ENCODE peak calls at places on chromosomes 11 and 22, in ten cellular contexts. B is kidney tubule cell; P is hippocampal formation; F is HCT116; E is substantia nigra; G is posterior vena cava; Y is stimulated activated CD8-positive, alpha-beta memory T cell treated with anti-CD3 and anti-CD28 coated beads, Interleukin-15, amount 100 ng/mL, for 4 hours; M is COR-L47; U is AG09319; W is ovary. T is an unnamed sample.
A peak's percentile ranks its signal among the peaks of the same experiment; 100 is the strongest.

GRCh38 chr11:132037467-132037862 is 667.0 kb downstream of the NTM start:
- DNase-seq in B (peak; percentile 50), P (no peak), F (no peak), E (no peak), G (no peak), Y (no peak), M (no peak), U (no peak), W (no peak), T (no peak)

GRCh38 chr11:109929308-109929707 is 163.9 kb upstream of the ZC3H12C start:
- DNase-seq in B (no peak), P (no peak), F (no peak), E (no peak), G (peak; percentile 24), Y (no peak), M (no peak), U (no peak), W (no peak), T (no peak)

GRCh38 chr11:44920451-44920850 is 30.2 kb downstream of the TP53I11 start:
- DNase-seq in B (no peak), P (no peak), F (no peak), E (no peak), G (no peak), Y (no peak), M (no peak), U (no peak), W (no peak), T (no peak)

GRCh38 chr11:15507592-15507991 is 392.9 kb downstream of the INSC start:
- DNase-seq in B (peak; percentile 55), P (no peak), F (no peak), E (no peak), G (no peak), Y (no peak), M (no peak), U (no peak), W (no peak), T (peak; percentile 56)

GRCh38 chr11:67638535-67639437 is 777 bp downstream of the TBX10 start:
- DNase-seq in B (no peak), P (no peak), F (no peak), E (no peak), G (peak; percentile 68), Y (no peak), M (no peak), U (no peak), W (no peak), T (no peak)

GRCh38 chr11:27770576-27770975 is 70.3 kb upstream of the BDNF start:
- DNase-seq in B (peak; percentile 96), P (no peak), F (peak; percentile 74), E (no peak), G (no peak), Y (no peak), M (no peak), U (no peak), W (no peak), T (peak; percentile 31)

GRCh38 chr11:22426915-22427314 is 88.7 kb downstream of the SLC17A6 start:
- DNase-seq in B (no peak), P (no peak), F (no peak), E (no peak), G (no peak), Y (no peak), M (no peak), U (no peak), W (no peak), T (no peak)

GRCh38 chr22:39800790-39801540 is 92.6 kb downstream of the ENTHD1 start:
- DNase-seq in B (no peak), P (no peak), F (no peak), E (no peak), G (no peak), Y (no peak), M (peak; percentile 55), U (no peak), W (no peak), T (no peak)

GRCh38 chr22:39545310-39546063 is 12.9 kb upstream of the RPS19BP1 start:
- DNase-seq in B (peak; percentile 35), P (no peak), F (no peak), E (no peak), G (no peak), Y (peak; percentile 26), M (no peak), U (no peak), W (no peak), T (peak; percentile 26)

GRCh38 chr11:22432331-22433065 is 94.3 kb downstream of the SLC17A6 start:
- DNase-seq in B (peak; percentile 1), P (no peak), F (no peak), E (no peak), G (peak; percentile 75), Y (no peak), M (peak; percentile 56), U (no peak), W (peak; percentile 49), T (peak; percentile 57)

GRCh38 chr11:76236092-76237026 is 30.1 kb upstream of the WNT11 start:
- DNase-seq in B (peak; percentile 63), P (peak; percentile 49), F (peak; percentile 16), E (no peak), G (peak; percentile 88), Y (peak; percentile 5), M (no peak), U (no peak), W (no peak), T (peak; percentile 32)

GRCh38 chr22:20918663-20919220 is 1.5 kb downstream of the CRKL start:
- DNase-seq in B (peak; percentile 17), P (no peak), F (no peak), E (no peak), G (no peak), Y (no peak), M (no peak), U (no peak), W (no peak), T (no peak)

GRCh38 chr11:71158936-71159335 is 93.4 kb downstream of the SHANK2 start:
- DNase-seq in B (no peak), P (no peak), F (no peak), E (no peak), G (no peak), Y (no peak), M (no peak), U (no peak), W (no peak), T (no peak)

GRCh38 chr22:45154383-45154782 is 9.3 kb upstream of the NUP50 start:
- DNase-seq in B (peak; percentile 35), P (no peak), F (no peak), E (no peak), G (no peak), Y (no peak), M (no peak), U (no peak), W (no peak), T (peak; percentile 48)

GRCh38 chr11:69249641-69250502 is 44.1 kb upstream of the MYEOV start:
- DNase-seq in B (peak; percentile 11), P (no peak), F (no peak), E (no peak), G (no peak), Y (no peak), M (peak; percentile 6), U (no peak), W (no peak), T (peak; percentile 67)

GRCh38 chr11:1937616-1938342 is 9.4 kb upstream of the MRPL23 start:
- DNase-seq in B (no peak), P (no peak), F (no peak), E (no peak), G (peak; percentile 80), Y (no peak), M (no peak), U (no peak), W (peak; percentile 6), T (no peak)

GRCh38 chr11:114399490-114399889 is 821 bp downstream of the C11orf71 start:
- DNase-seq in B (peak; percentile 46), P (no peak), F (no peak), E (no peak), G (no peak), Y (no peak), M (no peak), U (no peak), W (no peak), T (no peak)

GRCh38 chr22:38783095-38783710 is 10.7 kb downstream of the DNAL4 start:
- DNase-seq in B (no peak), P (no peak), F (no peak), E (no peak), G (peak; percentile 54), Y (no peak), M (no peak), U (no peak), W (no peak), T (no peak)

GRCh38 chr11:95076416-95076815 is 9.7 kb downstream of the SRSF8 start:
- DNase-seq in B (peak; percentile 70), P (no peak), F (no peak), E (no peak), G (no peak), Y (no peak), M (no peak), U (peak; percentile 61), W (peak; percentile 75), T (peak; percentile 84)

GRCh38 chr22:44726439-44726838 is 24.4 kb downstream of the PRR5 start:
- DNase-seq in B (no peak), P (no peak), F (no peak), E (no peak), G (no peak), Y (no peak), M (no peak), U (no peak), W (no peak), T (no peak)

GRCh38 chr22:26712158-26712557 is 54.8 kb downstream of the MIAT start:
- DNase-seq in B (no peak), P (no peak), F (no peak), E (no peak), G (no peak), Y (no peak), M (no peak), U (no peak), W (no peak), T (no peak)

GRCh38 chr11:17611049-17611448 is 64.0 kb downstream of the OTOG start:
- DNase-seq in B (no peak), P (no peak), F (no peak), E (no peak), G (no peak), Y (no peak), M (no peak), U (no peak), W (no peak), T (no peak)

GRCh38 chr11:59206635-59207034 is 6.1 kb downstream of the MPEG1 start:
- DNase-seq in B (peak; percentile 50), P (peak; percentile 34), F (peak; percentile 21), E (no peak), G (no peak), Y (no peak), M (peak; percentile 23), U (no peak), W (no peak), T (no peak)

GRCh38 chr11:61480936-61481335 is 27.6 kb upstream of the LRRC10B start:
- DNase-seq in B (peak; percentile 25), P (no peak), F (no peak), E (no peak), G (no peak), Y (no peak), M (peak; percentile 47), U (no peak), W (no peak), T (no peak)

T was measured in astrocyte.